ENCODE peak calls at places on chromosomes 6 and 20, in four cellular contexts. G is fibroblast of mammary gland, E is fibroblast of lung, H is left ventricle myocardium inferior. S is an unnamed sample.
A peak's percentile ranks its signal among the peaks of the same experiment; 100 is the strongest.

GRCh38 chr6:56595490-56596122 is 47.1 kb downstream of the DST start:
- DNase-seq in G (peak; percentile 63), E (peak; percentile 54), H (no peak), S (peak; percentile 45)

GRCh38 chr6:3789018-3789895 is 37.7 kb upstream of the PXDC1 start:
- DNase-seq in G (peak; percentile 56), E (peak; percentile 88), H (no peak), S (no peak)

GRCh38 chr6:163443985-163444553 is 29.6 kb downstream of the QKI start:
- DNase-seq in G (no peak), E (no peak), H (no peak), S (no peak)

GRCh38 chr6:14211596-14211961 is 94.0 kb downstream of the CD83 start:
- DNase-seq in G (peak; percentile 42), E (peak; percentile 27), H (peak; percentile 60), S (peak; percentile 49)

GRCh38 chr20:42981258-42981657 is 208.4 kb downstream of the PTPRT start:
- DNase-seq in G (no peak), E (no peak), H (no peak), S (no peak)

GRCh38 chr6:113140721-113141120 is 716.4 kb upstream of the MARCKS start:
- DNase-seq in G (no peak), E (no peak), H (no peak), S (no peak)

GRCh38 chr6:35489995-35490791 is 6.7 kb downstream of the TEAD3 start:
- DNase-seq in G (peak; percentile 47), E (peak; percentile 88), H (peak; percentile 88), S (peak; percentile 81)

GRCh38 chr6:88493717-88494116 is 327.6 kb upstream of the CNR1 start:
- DNase-seq in G (no peak), E (no peak), H (no peak), S (no peak)

GRCh38 chr6:158353851-158354508 is 41.7 kb downstream of the TULP4 start:
- DNase-seq in G (peak; percentile 44), E (peak; percentile 64), H (no peak), S (no peak)

GRCh38 chr6:161166176-161166575 is 107.7 kb downstream of the AGPAT4 start:
- DNase-seq in G (no peak), E (no peak), H (no peak), S (no peak)

GRCh38 chr20:11544029-11544678 is 373.5 kb upstream of the BTBD3 start:
- DNase-seq in G (peak; percentile 68), E (peak; percentile 56), H (no peak), S (peak; percentile 42)

GRCh38 chr20:30816182-30816645 is 441.2 kb upstream of the DEFB115 start:
- DNase-seq in G (no peak), E (no peak), H (peak; percentile 33), S (no peak)

GRCh38 chr6:44257007-44257752 is at the start of gene SLC35B2:
- DNase-seq in G (peak; percentile 49), E (peak; percentile 81), H (peak; percentile 65), S (peak; percentile 69)

GRCh38 chr6:44254201-44254956 is 2.9 kb downstream of the SLC35B2 start:
- DNase-seq in G (no peak), E (no peak), H (no peak), S (no peak)

GRCh38 chr6:44256291-44257006 is 879 bp downstream of the SLC35B2 start:
- DNase-seq in G (no peak), E (no peak), H (no peak), S (peak; percentile 34)

GRCh38 chr6:44254957-44255808 is 2.1 kb downstream of the SLC35B2 start:
- DNase-seq in G (no peak), E (peak; percentile 24), H (no peak), S (peak; percentile 22)

DNA sequence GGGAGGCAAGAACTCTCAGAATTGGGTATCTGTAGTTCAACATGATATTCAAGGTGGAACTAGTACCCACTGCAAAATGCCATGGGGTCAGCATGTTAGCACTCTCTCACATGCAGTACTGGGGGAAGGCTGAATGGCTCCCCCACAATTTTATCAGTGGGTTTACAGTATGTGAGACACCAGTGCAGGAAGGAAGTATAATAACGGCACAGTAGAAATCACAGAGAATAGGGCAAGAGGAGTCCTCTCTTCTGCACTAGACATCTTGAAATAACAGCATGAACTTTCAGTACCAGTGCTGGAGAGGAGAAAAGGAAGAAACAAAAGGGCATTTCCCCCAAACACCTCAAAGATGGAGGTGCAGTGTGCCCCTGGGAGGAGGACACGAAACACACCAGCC is 1.5 kb downstream of the SLC35B2 start:
- DNase-seq in G (no peak), E (no peak), H (no peak), S (no peak)
- H3K4me3 ChIP-seq in G (peak overlapping the region; percentile 82), E (peak overlapping the region; percentile 82), H (peak overlapping the region; percentile 99), S (no peak overlapping the region)

DNA sequence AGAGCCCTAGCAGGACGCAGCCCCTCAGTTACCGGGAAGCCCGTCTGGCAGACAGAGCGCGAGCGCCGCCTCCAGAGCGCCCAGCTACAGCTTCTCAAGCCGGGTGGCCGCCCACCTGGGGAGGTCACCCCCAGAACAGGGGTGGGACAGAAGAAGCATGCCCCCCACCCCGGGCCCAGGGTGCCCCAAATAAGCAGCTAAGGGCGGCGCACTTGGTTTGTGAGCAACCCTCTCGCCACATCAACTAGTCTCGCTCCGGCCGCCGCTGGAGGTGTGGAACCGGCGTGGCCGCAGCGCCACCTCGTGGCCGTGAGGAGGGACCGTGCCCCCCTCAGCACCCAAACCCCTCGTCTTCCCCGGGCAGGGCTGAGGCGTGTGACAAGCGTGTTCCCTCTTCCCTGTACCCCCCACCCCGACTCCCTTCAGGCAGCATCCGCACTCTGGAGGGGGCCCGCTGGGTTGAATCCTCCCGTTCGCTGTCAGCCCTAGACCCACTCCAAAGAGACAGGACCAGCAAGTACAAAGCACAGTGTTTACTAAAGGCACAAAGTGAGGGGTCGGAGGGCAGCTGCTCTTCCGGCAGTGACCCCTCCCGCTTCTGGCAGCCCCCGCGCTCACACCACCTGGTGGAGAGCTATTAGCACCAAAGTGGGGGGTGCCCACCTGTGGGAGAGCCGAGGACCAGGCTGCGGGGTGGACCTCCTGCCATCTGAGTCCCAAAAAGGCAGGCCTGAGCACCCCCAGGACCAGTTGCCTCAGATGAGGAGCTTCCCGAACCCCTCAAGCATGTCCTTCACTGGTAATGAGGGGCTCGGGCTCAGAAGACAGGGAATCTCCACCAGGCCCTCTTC is 45.4 kb downstream of the MDFI start:
- DNase-seq in G (peak; percentile 62), E (peak; percentile 50), H (peak; percentile 83), S (peak; percentile 79)
- H3K4me3 ChIP-seq in G (peak overlapping the region; percentile 33), E (no peak overlapping the region), H (peak overlapping the region; percentile 67), S (no peak overlapping the region)

GRCh38 chr6:96925290-96925687 is 761 bp downstream of the KLHL32 start:
- DNase-seq in G (no peak), E (no peak), H (no peak), S (no peak)
- H3K4me3 ChIP-seq in G (no peak overlapping the region), E (no peak overlapping the region), H (peak overlapping the region; percentile 73), S (peak overlapping the region; percentile 73)

GRCh38 chr20:62989201-62989601 is 17.6 kb downstream of the BHLHE23 start:
- DNase-seq in G (no peak), E (no peak), H (no peak), S (no peak)
- H3K4me3 ChIP-seq in G (no peak overlapping the region), E (no peak overlapping the region), H (no peak overlapping the region), S (no peak overlapping the region)

DNA sequence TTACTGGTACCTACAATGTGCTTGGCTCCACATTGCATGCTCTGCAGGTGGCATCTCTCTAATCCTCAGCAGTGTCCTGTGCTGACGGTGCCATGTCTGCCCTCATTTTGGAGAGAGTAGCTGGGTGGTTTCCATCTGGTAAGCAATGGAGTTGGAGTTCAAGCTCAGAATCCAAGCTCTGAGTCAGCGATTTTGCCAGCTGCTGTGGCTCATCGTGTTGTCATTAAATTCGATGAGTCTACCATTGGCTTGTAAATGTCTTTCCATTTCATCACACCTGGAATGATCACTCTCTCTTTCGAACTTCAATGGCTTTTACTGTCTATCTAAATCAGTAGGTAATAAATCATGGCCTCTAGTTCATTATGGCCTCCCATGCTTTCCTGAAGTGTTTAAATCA is 378.5 kb upstream of the TSHZ2 start:
- DNase-seq in G (peak; percentile 37), E (no peak), H (no peak), S (no peak)
- H3K4me3 ChIP-seq in G (no peak overlapping the region), E (no peak overlapping the region), H (no peak overlapping the region), S (no peak overlapping the region)

S was measured in body of pancreas.